ENCODE peak calls at places on chromosome 22, in six cellular contexts. Y is uterus, T is IMR-90, V is thyroid gland, P is adrenal gland, O is suprapubic skin. R is an unnamed sample.

GRCh38 chr22:45125198-45125597 is 38.5 kb upstream of the NUP50 start:
- DNase-seq in Y (no peak), T (peak), V (no peak), P (no peak), O (no peak), R (no peak)

GRCh38 chr22:33620085-33620484 is 300.2 kb downstream of the LARGE1 start:
- DNase-seq in Y (no peak), T (no peak), V (no peak), P (no peak), O (no peak), R (no peak)

GRCh38 chr22:37599161-37599560 is 9.5 kb upstream of the GGA1 start:
- DNase-seq in Y (no peak), T (no peak), V (no peak), P (peak), O (no peak), R (peak)

GRCh38 chr22:31933816-31934482 is 10.4 kb upstream of the YWHAH start:
- DNase-seq in Y (no peak), T (no peak), V (no peak), P (no peak), O (no peak), R (no peak)

GRCh38 chr22:20191000-20191515 is 40.2 kb upstream of the CCDC188 start:
- DNase-seq in Y (no peak), T (no peak), V (no peak), P (no peak), O (no peak), R (no peak)

GRCh38 chr22:36873614-36874308 is 13.0 kb downstream of the NCF4 start:
- DNase-seq in Y (peak), T (peak), V (peak), P (peak), O (no peak), R (peak)

GRCh38 chr22:30694638-30695350 is at the start of gene OSBP2:
- DNase-seq in Y (peak), T (no peak), V (peak), P (peak), O (no peak), R (peak)

GRCh38 chr22:33864723-33865130 is 55.5 kb downstream of the LARGE1 start:
- DNase-seq in Y (peak), T (peak), V (no peak), P (no peak), O (no peak), R (peak)

GRCh38 chr22:20744456-20744855 is 29.5 kb upstream of the SERPIND1 start:
- DNase-seq in Y (no peak), T (no peak), V (no peak), P (no peak), O (no peak), R (no peak)

GRCh38 chr22:21032037-21032842 is at the start of gene SLC7A4:
- DNase-seq in Y (no peak), T (no peak), V (no peak), P (peak), O (no peak), R (peak)

DNA sequence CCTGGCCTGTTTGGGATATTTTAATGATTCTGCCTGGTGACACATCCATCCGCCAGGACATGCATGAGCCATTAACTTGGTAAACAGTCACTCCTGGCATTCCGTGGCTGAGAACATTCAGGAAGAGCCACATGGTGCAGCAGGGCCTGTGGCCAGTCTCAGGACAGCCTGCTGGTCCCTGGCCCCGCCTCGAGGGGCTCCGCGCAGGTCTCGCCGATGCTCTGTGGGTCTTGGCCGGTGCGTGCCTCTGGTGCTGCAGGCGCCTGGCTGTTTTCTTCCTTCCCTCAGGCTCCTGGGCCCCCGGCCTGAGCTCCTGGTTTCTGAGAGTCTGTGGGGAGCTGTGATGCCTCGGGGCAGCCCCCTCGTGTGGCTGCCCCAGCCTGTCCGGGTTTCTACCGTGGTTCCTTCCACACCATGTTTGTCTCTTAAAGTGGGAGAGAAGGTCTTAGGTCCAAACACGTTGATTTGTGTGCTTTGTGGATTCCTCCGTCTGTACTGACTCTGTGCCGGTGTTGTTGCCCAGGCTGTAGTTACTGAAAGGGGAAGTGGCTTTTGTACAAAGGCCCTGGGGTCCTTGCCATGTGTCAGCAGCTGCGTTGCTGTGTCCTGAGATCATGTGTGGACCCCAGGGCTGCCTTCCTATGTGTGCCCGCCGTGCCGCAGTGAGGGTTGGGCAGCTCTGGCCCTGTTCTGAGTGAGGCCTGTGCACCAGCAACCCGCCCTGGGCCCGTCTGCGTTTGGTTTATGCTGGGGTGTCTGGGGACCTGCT is 6.5 kb downstream of the TRABD start:
- DNase-seq in Y (no peak), T (peak), V (no peak), P (no peak), O (no peak), R (no peak)
- TF ChIP-seq CTCF in Y (no peak), T (no peak), V (no peak), P (no peak), O (no peak), R (no peak)

GRCh38 chr22:50197000-50197800 is 3.6 kb upstream of the SELENOO start:
- DNase-seq in Y (no peak), T (no peak), V (no peak), P (no peak), O (no peak), R (no peak)
- TF ChIP-seq POLR2A in Y (no peak), T (no peak), V (no peak), P (no peak), O (no peak), R (no peak)

DNA sequence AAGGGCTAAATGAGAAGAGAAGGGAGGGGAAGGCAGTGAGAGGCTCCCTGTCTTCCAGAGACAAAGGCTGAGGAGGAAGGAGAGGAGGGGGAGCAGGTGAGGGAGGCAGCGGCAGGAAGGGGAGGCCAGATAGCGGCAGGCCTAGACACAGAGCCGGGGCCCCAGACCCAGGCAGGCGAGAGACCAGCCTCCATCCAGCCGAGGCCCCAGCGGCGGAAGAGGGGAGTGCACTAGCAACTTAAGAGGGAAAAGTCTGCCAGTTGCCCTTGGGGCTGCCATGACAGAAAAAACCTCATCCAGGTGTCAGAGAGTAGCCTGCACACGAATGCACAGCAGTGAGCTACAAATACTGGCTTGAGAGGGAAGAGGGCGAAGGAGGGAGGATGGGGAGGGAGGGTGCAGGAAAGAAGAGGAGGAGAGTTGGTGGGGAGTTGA is 46.7 kb downstream of the IGLL1 start:
- DNase-seq in Y (no peak), T (peak), V (peak), P (peak), O (peak), R (no peak)
- TF ChIP-seq CTCF in Y (no peak), T (peak), V (no peak), P (peak), O (peak), R (peak)

GRCh38 chr22:46769191-46769675 is 6.8 kb downstream of the TBC1D22A start:
- DNase-seq in Y (no peak), T (no peak), V (peak), P (no peak), O (no peak), R (no peak)
- TF ChIP-seq POLR2A in Y (no peak), T (no peak), V (no peak), P (no peak), O (no peak), R (no peak)

DNA sequence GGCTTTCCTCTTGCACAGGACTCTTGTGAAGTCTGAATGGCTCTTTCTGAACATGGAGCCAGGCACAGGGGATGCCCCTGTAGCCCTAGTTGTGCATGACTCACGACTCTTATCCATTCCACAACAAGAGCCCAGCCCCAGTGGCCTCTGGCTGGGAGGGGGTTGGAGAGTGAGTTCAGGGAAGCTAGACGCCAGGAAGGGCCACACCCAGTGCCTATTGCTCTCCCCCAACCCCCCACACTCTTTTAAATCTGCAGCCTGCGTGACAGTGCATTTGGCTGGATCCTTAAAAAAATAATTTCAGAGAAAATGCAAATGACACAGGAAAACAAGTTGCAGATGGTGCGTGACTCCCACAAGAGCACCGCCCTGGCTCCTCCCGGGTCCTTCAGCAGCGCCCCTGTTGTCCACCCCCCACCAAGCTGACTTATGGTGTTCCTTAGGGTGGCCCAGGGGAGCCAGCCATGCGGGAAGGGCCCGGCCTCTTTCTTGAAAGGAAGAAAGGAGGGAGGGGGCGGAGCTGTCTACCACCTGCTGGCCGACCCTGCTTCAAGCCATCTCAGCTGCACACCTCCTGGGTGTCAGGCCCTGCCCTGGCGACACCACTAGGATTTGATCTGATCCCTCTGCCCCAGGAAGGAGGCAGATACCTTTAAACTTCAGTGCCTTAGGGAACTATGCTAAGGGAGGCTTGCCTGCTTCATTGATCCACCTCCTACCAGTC is 74.7 kb downstream of the MN1 start:
- DNase-seq in Y (peak), T (peak), V (peak), P (peak), O (peak), R (peak)
- TF ChIP-seq CTCF in Y (no peak), T (no peak), V (no peak), P (no peak), O (no peak), R (no peak)

GRCh38 chr22:29231971-29232959 is 26.6 kb downstream of the EMID1 start:
- DNase-seq in Y (no peak), T (no peak), V (peak), P (peak), O (no peak), R (no peak)
- TF ChIP-seq POLR2A in Y (no peak), T (no peak), V (no peak), P (no peak), O (no peak), R (no peak)

DNA sequence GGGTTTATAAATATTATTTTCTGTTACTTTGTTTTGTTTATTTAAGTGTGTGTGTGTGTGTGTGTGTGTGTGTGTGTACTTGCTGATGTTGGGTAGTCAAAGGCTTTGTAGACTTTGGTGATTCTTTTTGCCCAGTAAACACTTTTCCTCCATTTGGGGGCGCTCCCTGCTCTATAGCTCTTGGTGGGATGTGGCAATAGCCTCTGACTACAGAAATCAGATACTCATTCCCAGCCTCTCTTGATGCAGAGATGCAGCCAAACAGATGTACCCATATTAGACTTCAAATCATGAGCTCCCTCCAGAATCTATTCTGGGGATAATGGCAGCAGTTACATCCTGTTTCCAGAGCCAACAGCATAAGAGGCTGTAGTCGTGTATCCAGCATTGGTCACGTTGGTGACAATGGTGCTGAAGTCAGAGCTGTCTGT is 33.4 kb upstream of the APOL5 start:
- DNase-seq in Y (no peak), T (peak), V (no peak), P (peak), O (no peak), R (no peak)
- TF ChIP-seq CTCF in Y (no peak), T (peak), V (no peak), P (peak), O (no peak), R (no peak)

GRCh38 chr22:39623603-39624500 is 53.3 kb downstream of the CACNA1I start:
- DNase-seq in Y (no peak), T (no peak), V (no peak), P (no peak), O (no peak), R (no peak)

GRCh38 chr22:39627208-39627607 is 56.7 kb downstream of the CACNA1I start:
- DNase-seq in Y (no peak), T (no peak), V (no peak), P (no peak), O (no peak), R (no peak)

GRCh38 chr22:39624501-39624821 is 53.9 kb downstream of the CACNA1I start:
- DNase-seq in Y (no peak), T (no peak), V (no peak), P (no peak), O (no peak), R (no peak)

GRCh38 chr22:39627865-39628562 is 57.5 kb downstream of the CACNA1I start:
- DNase-seq in Y (no peak), T (no peak), V (no peak), P (no peak), O (no peak), R (no peak)

GRCh38 chr22:39625554-39626537 is 55.3 kb downstream of the CACNA1I start:
- DNase-seq in Y (no peak), T (no peak), V (no peak), P (no peak), O (no peak), R (no peak)
- TF ChIP-seq POLR2A in Y (no peak), T (no peak), V (no peak), P (no peak), O (no peak), R (no peak)

DNA sequence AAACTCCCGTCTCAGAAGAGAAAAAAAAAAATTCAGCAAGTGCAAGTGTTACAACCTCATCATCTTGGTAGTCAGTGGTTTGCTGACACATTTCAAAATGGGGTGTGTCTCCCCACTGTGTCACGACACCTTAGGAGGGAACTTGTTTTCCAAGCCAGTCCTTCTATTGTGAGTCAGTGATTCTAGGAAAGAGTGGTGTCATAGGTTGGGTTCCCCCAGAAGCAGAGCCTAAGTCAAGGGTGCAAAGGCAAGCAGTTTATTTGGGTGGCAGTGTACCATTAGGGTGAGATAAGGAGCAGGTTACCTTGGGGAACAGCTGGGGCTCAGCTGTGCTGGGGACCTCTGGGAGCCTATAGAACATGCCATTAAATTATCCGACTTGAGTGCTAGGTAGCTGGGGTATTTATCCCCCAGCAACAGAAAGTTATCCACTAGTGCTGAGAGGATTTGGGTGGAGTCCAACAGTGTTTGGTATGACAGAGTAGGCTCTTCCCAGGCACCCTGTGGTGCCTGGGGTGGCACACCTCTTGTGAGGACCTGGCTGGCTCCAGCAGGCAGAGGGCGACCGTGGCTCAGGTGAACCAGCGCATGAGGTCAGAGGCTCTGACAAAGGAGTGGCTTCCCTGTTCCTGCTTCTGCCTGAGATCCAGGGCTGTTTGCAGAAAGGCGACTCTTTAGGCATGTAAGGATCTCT is 41.7 kb downstream of the KIAA1671 start:
- DNase-seq in Y (no peak), T (no peak), V (peak), P (no peak), O (no peak), R (peak)
- TF ChIP-seq CTCF in Y (no peak), T (no peak), V (no peak), P (no peak), O (peak), R (peak)

R was measured in transverse colon.